ENCODE peak calls at places on chromosomes 6 and 20, in six cellular contexts. L is AG08396, E is WTC11, Q is HuH-7.5, U is adrenal gland, W is fibroblast of lung. R is an unnamed sample.

GRCh38 chr20:32158351-32158750 is 48.8 kb downstream of the TM9SF4 start:
- DNase-seq in L (no peak), E (no peak), Q (no peak), U (no peak), W (no peak), R (no peak)

GRCh38 chr6:166561766-166562165 is 24.7 kb downstream of the RAMACL start:
- DNase-seq in L (peak; percentile 64), E (no peak), Q (no peak), U (no peak), W (peak; percentile 56), R (no peak)

GRCh38 chr6:4055420-4056041 is 23.4 kb downstream of the FAM217A start:
- DNase-seq in L (peak; percentile 58), E (no peak), Q (peak; percentile 5), U (no peak), W (peak; percentile 88), R (no peak)

GRCh38 chr6:6960571-6961251 is 147.1 kb upstream of the RREB1 start:
- DNase-seq in L (no peak), E (no peak), Q (no peak), U (no peak), W (no peak), R (peak; percentile 93)

GRCh38 chr20:54257090-54257816 is 49.4 kb downstream of the PFDN4 start:
- DNase-seq in L (peak; percentile 7), E (no peak), Q (no peak), U (no peak), W (peak; percentile 97), R (no peak)

GRCh38 chr20:17856024-17856564 is 112.5 kb downstream of the SNX5 start:
- DNase-seq in L (no peak), E (no peak), Q (peak; percentile 91), U (no peak), W (peak; percentile 44), R (no peak)

GRCh38 chr6:4057036-4057435 is 21.9 kb downstream of the FAM217A start:
- DNase-seq in L (no peak), E (no peak), Q (no peak), U (no peak), W (no peak), R (no peak)

GRCh38 chr6:100229512-100229911 is 235.2 kb downstream of the SIM1 start:
- DNase-seq in L (no peak), E (no peak), Q (no peak), U (no peak), W (no peak), R (peak; percentile 10)

GRCh38 chr20:43812216-43812615 is 85.4 kb upstream of the GTSF1L start:
- DNase-seq in L (no peak), E (no peak), Q (no peak), U (no peak), W (no peak), R (no peak)

GRCh38 chr6:107657755-107658461 is 166.2 kb downstream of the SCML4 start:
- DNase-seq in L (peak; percentile 85), E (no peak), Q (no peak), U (no peak), W (peak; percentile 93), R (no peak)

GRCh38 chr20:17621229-17621968 is 51.5 kb downstream of the DSTN start:
- DNase-seq in L (no peak), E (peak; percentile 7), Q (peak; percentile 12), U (peak; percentile 12), W (no peak), R (peak; percentile 1)

GRCh38 chr6:35905841-35906498 is 14.9 kb downstream of the SRPK1 start:
- DNase-seq in L (no peak), E (no peak), Q (no peak), U (no peak), W (no peak), R (no peak)

GRCh38 chr6:13303668-13304017 is 24.7 kb downstream of the TBC1D7 start:
- DNase-seq in L (peak; percentile 59), E (no peak), Q (no peak), U (peak; percentile 60), W (peak; percentile 86), R (peak; percentile 39)

GRCh38 chr20:15220009-15220656 is 882.7 kb upstream of the FLRT3 start:
- DNase-seq in L (no peak), E (no peak), Q (no peak), U (no peak), W (no peak), R (no peak)

GRCh38 chr6:107421696-107422256 is 37.6 kb downstream of the PDSS2 start:
- DNase-seq in L (no peak), E (no peak), Q (no peak), U (no peak), W (no peak), R (no peak)

GRCh38 chr20:59751075-59751711 is 146.9 kb downstream of the PHACTR3 start:
- DNase-seq in L (peak; percentile 82), E (peak; percentile 87), Q (peak; percentile 89), U (peak; percentile 72), W (peak; percentile 29), R (peak; percentile 44)

GRCh38 chr6:109381747-109382575 is at the start of gene CD164:
- DNase-seq in L (peak; percentile 97), E (peak; percentile 93), Q (peak; percentile 91), U (peak; percentile 93), W (peak; percentile 95), R (peak; percentile 96)

GRCh38 chr6:119148825-119149525 is 70.5 kb upstream of the FAM184A start:
- DNase-seq in L (no peak), E (no peak), Q (no peak), U (no peak), W (no peak), R (no peak)